ENCODE peak calls at places on chromosomes 7 and 10, in six cellular contexts. I is A549, Y is bronchial epithelial cell, L is PC-9, G is Panc1, R is HCT116. U is an unnamed sample.
A peak's percentile ranks its signal among the peaks of the same experiment; 100 is the strongest.

GRCh38 chr7:101804087-101804631 is 13.3 kb upstream of the CUX1 start:
- DNase-seq in Y (peak; percentile 29), I (no peak), L (no peak), R (no peak), G (no peak), U (no peak)

GRCh38 chr10:133388265-133388972 is 5.5 kb upstream of the MTG1 start:
- DNase-seq in I (peak; percentile 40), Y (no peak), L (no peak), G (no peak), R (no peak), U (no peak)

GRCh38 chr10:36030516-36030915 is 388.4 kb upstream of the FZD8 start:
- DNase-seq in G (no peak), L (no peak), R (no peak), I (no peak), Y (no peak), U (no peak)

GRCh38 chr10:59589721-59590120 is 119.9 kb downstream of the SLC16A9 start:
- DNase-seq in L (no peak), R (no peak), Y (no peak), G (no peak), I (no peak), U (no peak)

GRCh38 chr7:135558337-135558767 is 635 bp downstream of the NUP205 start:
- DNase-seq in L (peak; percentile 70), G (peak; percentile 63), R (peak; percentile 45), Y (peak; percentile 68), I (peak; percentile 77), U (peak; percentile 25)

GRCh38 chr10:91162050-91162494 is 58.4 kb upstream of the PCGF5 start:
- DNase-seq in G (no peak), Y (peak; percentile 35), R (no peak), L (peak; percentile 13), I (peak; percentile 28), U (no peak)

GRCh38 chr10:22715290-22715625 is 880 bp upstream of the PIP4K2A start:
- DNase-seq in L (no peak), G (no peak), I (no peak), R (no peak), Y (no peak), U (no peak)

GRCh38 chr7:125563964-125564529 is 634.4 kb upstream of the POT1 start:
- DNase-seq in Y (no peak), G (no peak), L (no peak), R (no peak), I (no peak), U (no peak)

GRCh38 chr7:5397657-5398237 is 25.9 kb downstream of the TNRC18 start:
- DNase-seq in I (no peak), G (no peak), R (no peak), Y (no peak), L (no peak), U (no peak)

GRCh38 chr10:132572545-132572937 is 35.0 kb downstream of the INPP5A start:
- DNase-seq in Y (no peak), L (no peak), R (no peak), G (peak; percentile 56), I (peak; percentile 44), U (no peak)

GRCh38 chr7:36188266-36188665 is 35.2 kb downstream of the EEPD1 start:
- DNase-seq in L (no peak), Y (no peak), I (no peak), G (no peak), R (no peak), U (no peak)

GRCh38 chr7:128915271-128915819 is 4.8 kb upstream of the KCP start:
- DNase-seq in I (no peak), R (no peak), Y (no peak), G (no peak), L (no peak), U (no peak)

DNA sequence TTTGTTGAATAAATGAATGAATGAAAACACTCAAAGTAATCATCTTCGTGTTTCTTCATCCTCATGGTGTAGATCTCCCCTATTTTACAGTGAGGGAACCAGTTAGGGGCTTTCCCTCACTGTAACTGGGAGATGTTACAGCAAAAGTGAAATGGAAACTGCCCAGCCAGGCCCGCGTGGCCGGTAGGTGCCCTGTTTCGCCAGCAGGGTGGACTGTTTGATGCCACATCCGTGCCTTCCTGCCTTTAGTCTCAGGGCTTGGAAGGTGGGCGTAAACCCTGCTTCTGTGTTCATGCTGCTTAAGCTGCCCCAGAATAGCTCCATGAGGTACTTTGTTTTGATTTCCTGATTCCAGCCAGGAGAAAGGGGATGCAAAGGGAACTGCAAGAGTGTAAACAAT is 268.8 kb downstream of the PLXNA4 start:
- DNase-seq in R (no peak), I (no peak), L (no peak), G (no peak), Y (no peak), U (no peak)
- TF ChIP-seq CTCF in R (peak; percentile 39), I (no peak), L (no peak), G (no peak), Y (no peak), U (no peak)

DNA sequence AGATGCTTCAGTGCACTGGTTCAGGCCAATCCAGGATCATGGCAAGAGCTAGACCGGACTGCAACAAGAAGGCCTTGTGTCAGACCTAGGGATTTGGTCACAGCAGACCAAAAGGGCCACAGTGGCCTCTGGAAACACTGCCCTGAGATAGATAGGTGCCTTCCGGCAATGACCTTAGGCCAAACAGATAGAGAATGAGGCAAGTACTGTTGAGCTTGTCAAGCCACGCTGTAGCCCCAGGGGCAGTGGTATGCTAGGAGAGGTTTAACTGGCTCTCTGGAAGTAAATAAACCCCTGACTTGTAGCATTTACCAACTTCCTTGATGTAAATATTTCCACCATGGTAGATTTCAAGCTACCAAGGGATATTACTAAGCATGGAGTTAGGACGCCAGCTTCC is 197.5 kb downstream of the GRID1 start:
- DNase-seq in Y (no peak), G (no peak), I (no peak), R (no peak), L (no peak), U (no peak)
- H3K4me3 ChIP-seq in Y (no peak overlapping the region), G (no peak overlapping the region), I (no peak overlapping the region), R (no peak overlapping the region), L (no peak overlapping the region), U (no peak overlapping the region)

GRCh38 chr10:122132882-122133634 is 138.0 kb upstream of the BTBD16 start:
- DNase-seq in R (no peak), L (no peak), Y (no peak), G (no peak), I (no peak), U (no peak)
- TF ChIP-seq CTCF in R (no peak), L (no peak), Y (no peak), G (no peak), I (no peak), U (no peak)

GRCh38 chr10:28179006-28179405 is 123.9 kb downstream of the MPP7 start:
- DNase-seq in R (no peak), Y (no peak), I (no peak), L (no peak), G (no peak), U (no peak)
- H3K4me3 ChIP-seq in R (peak overlapping the region; percentile 42), Y (no peak overlapping the region), I (no peak overlapping the region), L (no peak overlapping the region), G (no peak overlapping the region), U (no peak overlapping the region)

GRCh38 chr10:79385804-79386531 is 38.7 kb downstream of the PPIF start:
- DNase-seq in R (no peak), L (no peak), Y (no peak), I (no peak), G (no peak), U (no peak)
- TF ChIP-seq CTCF in R (no peak), L (no peak), Y (no peak), I (no peak), G (no peak), U (no peak)

GRCh38 chr7:32639122-32639521 is 143.8 kb downstream of the AVL9 start:
- DNase-seq in R (no peak), Y (no peak), I (no peak), G (no peak), L (no peak), U (no peak)
- H3K4me3 ChIP-seq in R (no peak overlapping the region), Y (no peak overlapping the region), I (no peak overlapping the region), G (no peak overlapping the region), L (no peak overlapping the region), U (no peak overlapping the region)

DNA sequence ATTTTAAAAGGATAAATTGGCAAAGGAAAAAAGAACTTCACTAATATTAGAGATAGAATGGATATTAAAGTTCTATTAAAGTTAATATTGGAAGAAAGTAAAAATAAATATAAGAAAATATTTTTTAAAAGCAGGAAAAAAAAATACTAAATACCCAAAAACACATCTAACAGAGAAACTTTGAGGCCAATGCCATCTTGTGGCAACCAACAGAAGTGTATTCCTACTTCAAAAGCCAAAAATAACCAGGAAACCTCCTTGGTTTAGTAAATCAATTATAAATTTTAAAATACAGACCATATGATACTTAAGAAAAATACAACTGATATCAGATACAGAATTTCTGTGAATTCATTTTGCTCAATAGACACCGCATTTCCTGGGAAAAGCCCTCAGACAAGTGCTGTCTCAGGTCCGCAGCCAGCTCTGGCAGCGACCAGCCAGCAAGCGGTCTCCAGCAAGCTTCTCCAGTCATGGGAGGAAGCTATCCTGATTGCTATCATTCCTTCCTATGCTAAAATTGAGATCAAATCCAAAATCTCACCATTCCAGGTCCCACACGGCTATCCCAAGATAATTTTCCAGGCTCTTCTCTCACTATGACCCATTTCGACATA is 65.3 kb downstream of the LMBR1 start:
- DNase-seq in Y (peak; percentile 24), R (peak; percentile 8), G (no peak), L (no peak), I (peak; percentile 39), U (no peak)
- TF ChIP-seq CTCF in Y (peak; percentile 10), R (peak; percentile 52), G (peak; percentile 55), L (peak; percentile 80), I (peak; percentile 62), U (peak; percentile 59)